ENCODE peak calls at places on chromosomes 11 and 22, in eight cellular contexts. Q, Z, M, B, T, Y, W and U are unnamed samples.

GRCh38 chr11:61888043-61888442 is 3.3 kb downstream of the FADS3 start:
- DNase-seq in Q (peak), Z (peak), M (peak), B (no peak), T (peak), Y (peak), W (peak), U (peak)

GRCh38 chr11:130775306-130776043 is 140.8 kb downstream of the SNX19 start:
- DNase-seq in Q (no peak), Z (peak), M (no peak), B (no peak), T (no peak), Y (no peak), W (no peak), U (no peak)

GRCh38 chr11:36750349-36750748 is 152.3 kb upstream of the RAG2 start:
- DNase-seq in Q (no peak), Z (no peak), M (no peak), B (peak), T (no peak), Y (no peak), W (no peak), U (no peak)

GRCh38 chr11:8266246-8267241 is 2.9 kb upstream of the LMO1 start:
- DNase-seq in Q (peak), Z (no peak), M (no peak), B (no peak), T (peak), Y (no peak), W (peak), U (no peak)

GRCh38 chr11:73221996-73222395 is 3.9 kb downstream of the P2RY2 start:
- DNase-seq in Q (no peak), Z (no peak), M (no peak), B (no peak), T (no peak), Y (peak), W (no peak), U (no peak)

GRCh38 chr11:125941606-125942275 is 4.1 kb upstream of the VSIG10L2 start:
- DNase-seq in Q (peak), Z (peak), M (peak), B (peak), T (peak), Y (peak), W (no peak), U (no peak)

GRCh38 chr22:25365491-25366261 is 146.2 kb downstream of the CRYBB2 start:
- DNase-seq in Q (no peak), Z (no peak), M (peak), B (no peak), T (no peak), Y (peak), W (peak), U (no peak)

GRCh38 chr11:78318733-78319132 is 98.9 kb downstream of the GAB2 start:
- DNase-seq in Q (no peak), Z (no peak), M (no peak), B (no peak), T (no peak), Y (no peak), W (no peak), U (no peak)

GRCh38 chr11:2807801-2808241 is 77.8 kb downstream of the CDKN1C start:
- DNase-seq in Q (peak), Z (no peak), M (peak), B (no peak), T (peak), Y (peak), W (peak), U (no peak)

GRCh38 chr11:63765688-63766241 is 2.8 kb downstream of the ZFTA start:
- DNase-seq in Q (no peak), Z (no peak), M (no peak), B (peak), T (no peak), Y (peak), W (peak), U (no peak)

GRCh38 chr11:63763506-63764200 is 4.9 kb downstream of the ZFTA start:
- DNase-seq in Q (no peak), Z (no peak), M (peak), B (peak), T (peak), Y (no peak), W (peak), U (no peak)

GRCh38 chr11:63764201-63764711 is 4.3 kb downstream of the ZFTA start:
- DNase-seq in Q (no peak), Z (no peak), M (no peak), B (no peak), T (no peak), Y (no peak), W (peak), U (no peak)

GRCh38 chr11:63766501-63767270 is 1.9 kb downstream of the ZFTA start:
- DNase-seq in Q (no peak), Z (no peak), M (no peak), B (no peak), T (no peak), Y (no peak), W (no peak), U (no peak)

GRCh38 chr11:63764712-63765631 is 3.6 kb downstream of the ZFTA start:
- DNase-seq in Q (no peak), Z (no peak), M (peak), B (peak), T (peak), Y (no peak), W (peak), U (no peak)
- H3K4me3 ChIP-seq in Q (peak), Z (no peak), M (no peak), B (peak), T (no peak), Y (no peak), W (no peak), U (no peak)

GRCh38 chr11:82732734-82733443 is 775 bp downstream of the FAM181B start:
- DNase-seq in Q (no peak), Z (no peak), M (peak), B (peak), T (peak), Y (no peak), W (peak), U (no peak)
- TF ChIP-seq CTCF in Q (no peak), Z (no peak), M (no peak), B (no peak), T (no peak), Y (no peak), W (no peak), U (no peak)

DNA sequence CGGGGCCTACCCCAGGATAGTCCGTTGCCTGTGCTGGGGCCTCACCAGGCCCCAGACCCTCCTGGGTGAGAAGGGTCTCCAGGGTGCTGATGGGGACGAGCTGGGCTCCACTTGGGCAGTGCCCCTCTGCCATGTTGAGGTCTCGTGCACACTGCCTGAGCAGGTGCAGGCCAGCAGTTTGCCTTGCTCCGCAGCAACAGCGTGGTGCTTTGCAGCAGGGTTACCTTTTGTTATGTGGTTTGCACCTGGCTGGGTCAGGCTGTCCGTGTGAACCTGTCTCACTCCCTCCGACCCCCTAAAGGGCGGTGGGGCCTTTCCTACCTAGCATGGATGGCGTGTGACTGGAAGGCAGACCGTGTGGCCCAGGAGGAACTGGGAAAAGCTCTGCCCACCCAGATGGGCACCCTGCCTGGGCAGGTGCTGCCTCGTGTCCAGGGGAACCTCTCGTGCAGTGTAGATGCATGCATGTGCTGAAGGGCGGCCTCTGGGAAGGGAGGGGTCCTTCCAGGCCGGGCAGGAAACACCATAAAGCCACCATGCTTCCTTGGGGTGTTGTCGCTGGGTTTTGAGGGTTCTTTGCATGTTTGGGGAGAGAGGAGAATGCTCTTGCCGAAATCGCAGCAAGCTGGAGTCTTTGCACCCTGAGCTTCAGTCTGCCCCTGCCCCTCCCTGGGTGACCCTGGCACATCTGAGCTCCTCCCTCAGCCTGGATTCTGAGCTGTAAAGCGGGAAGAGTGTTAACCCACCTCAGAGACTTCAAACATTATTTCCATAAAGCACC is 75.4 kb upstream of the PPARA start:
- DNase-seq in Q (peak), Z (no peak), M (peak), B (peak), T (no peak), Y (peak), W (peak), U (no peak)
- H3K4me3 ChIP-seq in Q (peak), Z (peak), M (peak), B (peak), T (no peak), Y (peak), W (peak), U (peak)

DNA sequence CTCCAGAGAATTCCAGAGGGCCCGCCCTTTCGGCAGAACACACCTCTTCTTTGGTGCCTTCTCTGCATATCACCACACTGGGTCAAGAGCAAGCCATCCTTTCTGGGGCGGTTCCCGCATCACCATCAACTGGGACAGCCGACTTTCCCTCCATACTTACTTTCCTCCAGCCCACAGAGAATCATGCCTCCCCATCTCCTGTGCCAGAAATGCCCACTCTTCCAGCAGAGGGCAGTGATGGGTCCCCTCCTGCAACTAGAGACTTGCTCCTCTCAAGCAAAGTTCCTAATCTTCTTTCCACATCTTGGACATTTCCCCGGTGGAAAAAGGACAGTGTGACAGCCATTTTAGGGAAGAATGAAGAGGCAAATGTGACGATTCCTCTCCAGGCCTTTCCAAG is 157.7 kb downstream of the C11orf91 start:
- DNase-seq in Q (no peak), Z (peak), M (peak), B (peak), T (peak), Y (peak), W (no peak), U (no peak)
- TF ChIP-seq CTCF in Q (peak), Z (peak), M (peak), B (peak), T (peak), Y (peak), W (peak), U (peak)

DNA sequence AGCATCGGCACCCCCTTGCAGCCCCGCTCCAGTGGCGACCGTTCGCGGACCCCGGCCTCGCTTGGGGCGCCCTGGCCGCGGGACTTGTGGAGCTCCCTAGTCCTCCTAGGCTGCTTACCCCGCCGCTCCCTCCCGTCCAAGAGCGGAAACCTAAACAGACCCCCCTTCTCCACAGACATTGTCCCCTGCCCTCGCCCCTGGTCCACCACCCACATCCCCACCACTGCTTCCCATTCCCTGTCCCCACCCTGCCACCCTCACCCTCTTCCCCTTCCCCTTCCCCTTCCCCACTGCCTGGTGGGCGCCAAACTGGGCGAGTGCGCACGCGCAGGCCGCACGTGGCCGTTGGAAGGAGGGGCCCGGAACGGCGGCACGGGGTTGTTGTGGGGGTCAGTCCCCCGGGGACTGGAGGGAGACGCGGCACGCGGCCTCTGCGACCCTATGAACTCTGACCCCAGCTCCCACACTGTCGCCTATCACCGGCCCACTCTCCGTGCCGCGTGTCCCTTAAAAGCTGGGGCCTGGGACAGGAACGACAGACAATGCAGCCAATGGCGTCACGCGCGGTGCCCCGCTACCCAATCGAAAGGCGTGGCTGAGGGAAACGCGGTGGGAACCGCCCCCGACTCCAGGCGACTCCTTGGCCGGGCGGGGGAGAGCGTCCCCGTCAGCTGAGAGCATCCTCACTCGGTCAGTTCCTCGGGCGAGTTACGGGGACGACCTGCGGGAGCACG is at the start of gene SNX32:
- DNase-seq in Q (peak), Z (peak), M (peak), B (peak), T (peak), Y (peak), W (peak), U (no peak)
- H3K4me3 ChIP-seq in Q (peak), Z (peak), M (peak), B (peak), T (peak), Y (peak), W (peak), U (peak)

GRCh38 chr11:64936539-64936938 is 846 bp upstream of the GPHA2 start:
- DNase-seq in Q (no peak), Z (no peak), M (no peak), B (no peak), T (no peak), Y (no peak), W (no peak), U (no peak)

GRCh38 chr11:64933935-64934693 is 1.6 kb downstream of the GPHA2 start:
- DNase-seq in Q (no peak), Z (no peak), M (no peak), B (no peak), T (peak), Y (no peak), W (no peak), U (no peak)

GRCh38 chr11:64933213-64933934 is 2.3 kb downstream of the GPHA2 start:
- DNase-seq in Q (no peak), Z (no peak), M (no peak), B (no peak), T (no peak), Y (no peak), W (no peak), U (no peak)

GRCh38 chr11:64934765-64935633 is 694 bp downstream of the GPHA2 start:
- DNase-seq in Q (no peak), Z (no peak), M (no peak), B (peak), T (peak), Y (no peak), W (no peak), U (no peak)

DNA sequence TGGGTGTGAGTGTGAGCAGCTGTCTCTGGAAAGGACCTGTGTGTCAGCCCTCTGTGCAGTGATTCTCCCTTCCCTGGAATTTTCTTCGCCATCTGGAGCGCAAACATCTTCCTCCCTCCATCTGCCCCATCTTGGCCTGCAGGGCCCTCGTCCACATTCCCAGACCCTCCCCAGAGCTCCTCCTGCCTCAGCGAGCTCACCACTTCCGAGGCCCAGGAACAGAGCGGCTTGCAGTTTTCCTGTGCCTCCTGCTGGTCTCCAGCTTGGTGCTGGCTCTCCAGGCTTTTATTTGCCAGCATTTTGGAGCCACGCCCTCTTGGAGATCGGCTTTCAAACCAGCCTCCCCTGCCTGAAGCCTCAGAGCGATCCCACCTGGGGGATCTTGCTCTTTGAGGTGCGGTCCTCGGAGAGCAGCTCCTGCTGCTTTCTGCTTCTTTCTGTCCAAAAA is at the start of gene GPHA2:
- DNase-seq in Q (no peak), Z (peak), M (no peak), B (peak), T (peak), Y (no peak), W (no peak), U (no peak)
- TF ChIP-seq CTCF in Q (no peak), Z (peak), M (no peak), B (no peak), T (peak), Y (no peak), W (no peak), U (peak)